ENCODE peak calls at places on chromosomes 4 and X, in seven cellular contexts. H, W, T, Q, Z, U and E are unnamed samples. For H3K4me1, the result is how much of the 10 kb centered on the place peaks cover.

GRCh38 chrX:120446503-120446902 is 22.6 kb downstream of the LAMP2 start:
- DNase-seq in Q (no peak), W (no peak), Z (no peak), T (no peak), H (no peak), U (no peak), E (peak)

GRCh38 chr4:158770671-158771070 is 1.8 kb downstream of the FNIP2 start:
- DNase-seq in W (no peak), U (no peak), T (no peak), H (no peak), Z (no peak), Q (no peak), E (no peak)

GRCh38 chr4:111666826-111667360 is 478.4 kb upstream of the FAM241A start:
- DNase-seq in W (no peak), T (no peak), U (no peak), Q (no peak), H (no peak), Z (no peak), E (no peak)

GRCh38 chr4:66574145-66574978 is 904.1 kb upstream of the EPHA5 start:
- DNase-seq in Z (no peak), U (no peak), T (no peak), W (no peak), H (no peak), Q (no peak), E (peak)

GRCh38 chrX:116239944-116240391 is 69.4 kb downstream of the AGTR2 start:
- DNase-seq in U (no peak), Q (no peak), W (no peak), T (no peak), H (no peak), Z (peak), E (no peak)

GRCh38 chrX:30530591-30530990 is 47.0 kb downstream of the TASL start:
- DNase-seq in H (no peak), Q (no peak), W (no peak), Z (no peak), T (no peak), U (no peak), E (no peak)

GRCh38 chr4:170026253-170026991 is at the start of gene MFAP3L:
- DNase-seq in H (peak), Q (peak), T (peak), Z (peak), U (peak), W (peak), E (peak)

GRCh38 chrX:48475295-48475694 is 704 bp upstream of the FTSJ1 start:
- DNase-seq in Z (peak), W (no peak), Q (peak), T (no peak), U (no peak), H (no peak), E (no peak)

GRCh38 chr4:38930199-38930598 is 62.6 kb downstream of the FAM114A1 start:
- DNase-seq in U (no peak), Q (no peak), W (no peak), H (no peak), Z (no peak), T (no peak), E (no peak)

GRCh38 chr4:117479673-117480072 is 394.3 kb upstream of the TRAM1L1 start:
- DNase-seq in Q (no peak), T (no peak), W (no peak), Z (no peak), H (no peak), U (no peak), E (no peak)

GRCh38 chr4:27019766-27020165 is 159.1 kb downstream of the STIM2 start:
- DNase-seq in H (no peak), U (no peak), Z (no peak), W (no peak), Q (no peak), T (no peak), E (no peak)

GRCh38 chr4:59243038-59243437 is 1957.1 kb upstream of the ADGRL3 start:
- DNase-seq in W (no peak), Z (no peak), U (no peak), T (no peak), H (no peak), Q (no peak), E (no peak)

GRCh38 chr4:109238746-109239145 is 63.7 kb downstream of the COL25A1 start:
- DNase-seq in T (no peak), Q (no peak), Z (no peak), W (no peak), U (no peak), H (no peak), E (no peak)

GRCh38 chr4:85187106-85187505 is 220.6 kb upstream of the WDFY3 start:
- DNase-seq in W (no peak), U (no peak), H (no peak), T (no peak), Q (no peak), Z (no peak), E (no peak)

GRCh38 chr4:141124224-141124623 is 9.0 kb downstream of the RNF150 start:
- DNase-seq in Q (no peak), U (no peak), W (peak), Z (no peak), H (no peak), T (no peak), E (no peak)

GRCh38 chr4:112885897-112886296 is 163.6 kb upstream of the ANK2 start:
- DNase-seq in H (no peak), Z (no peak), T (no peak), W (no peak), Q (no peak), U (no peak), E (no peak)

GRCh38 chrX:139120760-139121159 is 409.2 kb upstream of the FGF13 start:
- DNase-seq in U (no peak), H (no peak), Z (no peak), T (no peak), Q (no peak), W (no peak), E (no peak)

GRCh38 chr4:83128235-83128929 is 13.9 kb upstream of the PLAC8 start:
- DNase-seq in T (no peak), Z (peak), W (peak), U (no peak), H (no peak), Q (no peak), E (no peak)

GRCh38 chr4:114025176-114025777 is 45.8 kb upstream of the ARSJ start:
- DNase-seq in Q (peak), Z (peak), H (no peak), U (no peak), T (no peak), W (no peak), E (no peak)

GRCh38 chr4:22062676-22063075 is 114.1 kb upstream of the KCNIP4 start:
- DNase-seq in U (no peak), H (no peak), T (no peak), Z (no peak), Q (no peak), W (no peak), E (no peak)

GRCh38 chrX:151697537-151697936 is 2.3 kb downstream of the PRRG3 start:
- DNase-seq in T (no peak), U (no peak), H (no peak), W (peak), Q (no peak), Z (no peak), E (no peak)

GRCh38 chr4:63563288-63564014 is 845.8 kb downstream of the TECRL start:
- DNase-seq in W (no peak), U (no peak), H (no peak), Q (no peak), Z (no peak), T (no peak), E (no peak)

GRCh38 chr4:155305619-155306018 is 71.1 kb downstream of the MAP9 start:
- DNase-seq in H (no peak), Z (no peak), W (no peak), T (no peak), Q (no peak), U (no peak), E (no peak)

GRCh38 chr4:172707622-172708021 is 461.0 kb upstream of the GALNT7 start:
- DNase-seq in U (no peak), Q (no peak), Z (no peak), W (no peak), H (no peak), T (no peak), E (no peak)

GRCh38 chr4:139267301-139267700 is 12.7 kb downstream of the MGARP start:
- DNase-seq in U (no peak), W (no peak), T (no peak), Z (no peak), H (no peak), Q (no peak), E (no peak)

GRCh38 chr4:86055898-86056297 is 304.0 kb downstream of the MAPK10 start:
- DNase-seq in U (no peak), W (no peak), H (no peak), T (no peak), Q (no peak), Z (no peak), E (no peak)

GRCh38 chrX:149497626-149498025 is 7.5 kb downstream of the IDS start:
- DNase-seq in T (no peak), H (no peak), Z (no peak), W (peak), Q (no peak), U (no peak), E (no peak)

DNA sequence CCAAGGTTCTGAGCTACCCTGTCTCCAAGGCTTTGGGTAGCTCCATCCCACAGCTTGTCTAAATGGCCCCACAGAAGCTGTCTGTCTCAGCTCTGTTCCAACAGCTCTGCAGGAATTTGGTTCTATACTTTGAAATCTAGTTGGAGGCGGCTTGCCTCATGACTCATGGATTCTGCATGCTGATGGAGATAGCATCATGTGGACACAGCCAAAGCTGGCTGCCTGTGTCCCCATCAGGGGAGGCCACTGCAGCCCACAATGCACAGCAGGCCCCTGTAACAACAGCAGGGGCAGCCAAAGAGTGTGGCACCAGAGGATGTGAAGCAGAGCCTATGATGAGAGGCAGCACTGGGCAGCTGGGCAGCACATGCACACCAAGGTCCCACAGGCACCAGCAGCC is 67.2 kb downstream of the DCAF12L1 start:
- DNase-seq in W (no peak), Z (no peak), U (no peak), Q (no peak), T (no peak), H (no peak), E (no peak)
- H3K4me3 ChIP-seq in W (no peak), Z (no peak), U (no peak), Q (no peak), T (no peak), H (no peak), E (no peak)

GRCh38 chrX:13698432-13698831 is 9.5 kb downstream of the RAB9A start:
- DNase-seq in U (no peak), Q (no peak), T (no peak), Z (no peak), W (no peak), H (no peak), E (no peak)
- H3K4me1 ChIP-seq in U (under half), Q (under half), T (half or more), Z (under half), W (under half), H (half or more), E (under half)

GRCh38 chr4:2472187-2472586 is 3.3 kb downstream of the RNF4 start:
- DNase-seq in H (no peak), T (no peak), Q (no peak), U (no peak), Z (no peak), W (peak), E (no peak)
- H3K4me3 ChIP-seq in H (no peak), T (no peak), Q (no peak), U (no peak), Z (no peak), W (no peak), E (no peak)

DNA sequence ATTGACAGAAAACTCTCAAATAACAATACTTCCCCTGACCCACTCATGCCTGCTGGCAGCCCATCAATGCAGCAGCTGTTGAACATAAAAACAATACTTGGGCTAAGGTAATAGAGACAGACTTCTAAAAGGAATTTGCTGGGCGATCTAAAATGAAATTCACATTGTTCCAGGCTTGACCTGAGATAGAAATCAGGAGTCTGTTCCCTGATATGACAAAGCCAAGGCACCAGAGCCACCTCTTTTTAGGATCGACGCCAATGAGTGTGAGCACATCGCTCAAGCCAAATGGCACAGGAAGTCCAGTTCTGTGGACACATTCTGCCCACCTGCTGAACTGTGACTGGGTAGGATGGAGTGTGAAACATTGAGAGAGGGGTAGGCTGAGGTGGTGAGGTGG is 4.9 kb downstream of the SEPTIN11 start:
- DNase-seq in T (no peak), Z (no peak), Q (no peak), H (no peak), U (no peak), W (no peak), E (no peak)
- H3K4me1 ChIP-seq in T (under half), Z (under half), Q (under half), H (under half), U (under half), W (under half), E (under half)